ENCODE peak calls at places on chromosomes 3 and 15, in eight cellular contexts. T, H, E, Y, W, X, U and F are unnamed samples. For H3K36me3 and H3K4me1, the result is how much of the 10 kb centered on the place peaks cover.

GRCh38 chr3:324423-324822 is 127.9 kb downstream of the CHL1 start:
- DNase-seq in U (no peak), E (no peak), Y (no peak), H (no peak), W (no peak), X (no peak), T (no peak), F (no peak)

GRCh38 chr3:151037746-151038145 is 47.7 kb upstream of the MED12L start:
- DNase-seq in E (no peak), T (no peak), Y (peak), H (no peak), U (no peak), W (peak), X (peak), F (no peak)

GRCh38 chr3:138334608-138335007 is 5.0 kb upstream of the NME9 start:
- DNase-seq in H (no peak), X (no peak), W (no peak), E (no peak), Y (no peak), T (no peak), U (no peak), F (no peak)

GRCh38 chr3:179482857-179483256 is 31.6 kb upstream of the GNB4 start:
- DNase-seq in X (no peak), Y (no peak), W (no peak), E (no peak), T (no peak), U (no peak), H (no peak), F (no peak)

GRCh38 chr3:124032881-124033359 is 41.0 kb upstream of the ROPN1 start:
- DNase-seq in E (peak), W (peak), Y (peak), T (peak), U (peak), H (peak), X (peak), F (peak)

GRCh38 chr3:160704006-160704405 is 27.0 kb downstream of the ARL14 start:
- DNase-seq in T (no peak), Y (no peak), X (no peak), E (no peak), U (no peak), H (no peak), W (peak), F (no peak)

GRCh38 chr3:55588120-55588765 is 101.1 kb upstream of the WNT5A start:
- DNase-seq in W (no peak), X (no peak), E (no peak), H (no peak), T (no peak), Y (no peak), U (no peak), F (no peak)

GRCh38 chr3:10360478-10360877 is 39.6 kb upstream of the SEC13 start:
- DNase-seq in E (no peak), T (no peak), W (no peak), X (no peak), H (no peak), U (no peak), Y (no peak), F (no peak)

GRCh38 chr15:84653584-84653909 is 536 bp downstream of the WDR73 start:
- DNase-seq in T (no peak), U (peak), H (no peak), Y (no peak), E (no peak), X (no peak), W (no peak), F (no peak)

GRCh38 chr15:80777137-80777536 is 2.0 kb upstream of the CEMIP start:
- DNase-seq in X (peak), Y (no peak), U (no peak), E (no peak), T (no peak), H (no peak), W (peak), F (no peak)

GRCh38 chr3:72177075-72178050 is 392.4 kb upstream of the PROK2 start:
- DNase-seq in U (no peak), T (no peak), E (no peak), H (peak), W (peak), X (peak), Y (peak), F (no peak)

GRCh38 chr3:33060609-33061337 is 36.2 kb downstream of the GLB1 start:
- DNase-seq in H (no peak), T (no peak), Y (no peak), E (no peak), W (no peak), U (no peak), X (no peak), F (no peak)
- H3K36me3 ChIP-seq in H (under half), T (under half), Y (under half), E (under half), W (under half), U (under half), X (under half), F (under half)

DNA sequence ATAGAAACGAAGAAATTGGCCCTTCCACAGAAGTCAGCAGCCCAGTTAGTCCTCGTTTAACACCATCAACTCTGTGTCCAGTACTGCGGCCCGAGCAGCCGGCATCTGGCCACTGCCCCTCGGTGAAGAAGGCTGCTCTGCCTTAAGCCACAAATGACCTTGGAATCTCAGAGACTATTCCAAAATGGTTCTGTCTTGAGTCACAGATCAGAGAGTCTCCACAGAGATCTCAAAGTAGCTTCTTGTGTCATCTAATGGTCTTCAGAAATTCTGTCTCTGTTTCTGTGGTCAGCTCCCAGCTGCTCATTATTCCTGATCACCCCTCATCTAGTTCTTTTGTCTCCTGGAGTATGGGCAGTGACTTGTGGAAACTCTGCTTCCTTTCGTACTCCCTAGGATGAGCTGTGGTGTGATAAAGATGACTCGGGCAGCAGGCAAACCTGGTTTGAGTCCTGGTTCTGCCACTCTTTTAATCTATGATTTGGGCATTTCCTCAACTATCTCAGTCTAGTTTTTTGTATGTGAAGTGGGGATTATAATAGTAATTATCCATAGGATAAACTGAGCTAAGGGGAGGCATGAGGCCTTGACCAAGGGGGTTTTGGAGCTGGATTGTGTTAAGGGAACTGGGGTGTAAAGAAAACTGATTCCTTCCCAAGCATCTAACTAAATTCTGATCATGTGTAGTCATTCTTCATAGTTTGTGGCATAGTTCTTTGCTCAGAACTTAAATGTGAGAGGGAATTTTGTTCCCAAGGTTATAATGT is 22.6 kb downstream of the CRTC3 start:
- DNase-seq in T (no peak), X (no peak), U (no peak), H (no peak), E (no peak), Y (no peak), W (peak), F (no peak)
- H3K27ac ChIP-seq in T (no peak), X (peak), U (peak), H (peak), E (no peak), Y (peak), W (peak), F (no peak)

GRCh38 chr3:56787258-56787777 is 14.4 kb downstream of the ARHGEF3 start:
- DNase-seq in Y (no peak), H (no peak), W (no peak), T (no peak), U (no peak), X (no peak), E (no peak), F (no peak)

GRCh38 chr3:56785499-56785898 is 16.2 kb downstream of the ARHGEF3 start:
- DNase-seq in U (no peak), Y (no peak), H (no peak), X (no peak), E (no peak), T (no peak), W (no peak), F (no peak)

GRCh38 chr3:56790016-56790950 is 11.5 kb downstream of the ARHGEF3 start:
- DNase-seq in U (no peak), X (no peak), W (no peak), T (peak), Y (peak), H (no peak), E (no peak), F (peak)

GRCh38 chr3:56787784-56788256 is 13.9 kb downstream of the ARHGEF3 start:
- DNase-seq in H (no peak), X (no peak), E (no peak), U (no peak), Y (no peak), W (no peak), T (no peak), F (peak)

GRCh38 chr3:56788506-56788905 is 13.2 kb downstream of the ARHGEF3 start:
- DNase-seq in Y (no peak), H (no peak), U (no peak), X (no peak), E (no peak), T (no peak), W (no peak), F (no peak)
- H3K4me1 ChIP-seq in Y (half or more), H (under half), U (under half), X (under half), E (under half), T (under half), W (under half), F (half or more)

GRCh38 chr3:30241721-30242120 is 364.7 kb upstream of the TGFBR2 start:
- DNase-seq in E (no peak), W (peak), X (no peak), T (no peak), Y (no peak), U (no peak), H (no peak), F (no peak)
- H3K36me3 ChIP-seq in E (under half), W (under half), X (under half), T (under half), Y (under half), U (under half), H (under half), F (under half)

DNA sequence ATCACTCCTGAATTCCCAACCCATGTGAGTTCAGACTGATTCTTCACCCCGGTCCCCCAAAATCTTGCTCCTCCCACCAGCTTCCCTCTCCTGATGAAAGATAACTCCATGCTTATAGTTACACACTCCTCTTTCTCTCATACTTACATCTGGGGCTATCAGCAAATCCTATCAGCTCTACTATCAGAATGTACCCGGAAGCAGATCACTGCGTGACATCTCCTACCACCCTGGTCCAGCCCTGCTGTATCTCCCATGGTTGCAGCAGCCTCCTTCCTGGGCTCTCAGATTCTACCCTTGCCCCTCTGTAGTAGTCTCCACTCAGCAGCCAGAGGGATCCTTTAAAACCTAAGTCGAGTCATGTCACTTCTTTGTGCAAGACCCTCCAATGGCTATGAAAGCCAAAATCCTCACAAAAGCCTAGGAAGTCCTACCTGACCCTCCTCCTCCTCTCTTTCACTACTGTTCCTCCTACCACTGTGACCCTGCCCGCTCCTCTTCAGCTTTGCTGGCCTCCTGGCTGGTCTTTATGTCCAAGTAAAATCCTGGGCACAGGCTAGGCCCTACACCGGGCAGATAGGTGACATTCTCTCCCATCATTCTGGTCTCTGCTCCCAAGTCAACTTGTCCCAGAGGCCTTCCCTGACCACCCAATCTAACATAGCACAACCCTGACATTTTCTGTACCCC is 16.2 kb downstream of the XIRP1 start:
- DNase-seq in T (peak), H (no peak), U (no peak), E (no peak), W (no peak), X (no peak), Y (no peak), F (no peak)
- H3K27ac ChIP-seq in T (no peak), H (no peak), U (no peak), E (peak), W (no peak), X (peak), Y (no peak), F (no peak)

GRCh38 chr15:68793776-68794175 is 26.9 kb downstream of the ANP32A start:
- DNase-seq in X (no peak), H (no peak), E (no peak), U (no peak), Y (no peak), T (no peak), W (no peak), F (no peak)

GRCh38 chr15:68792901-68793766 is 27.6 kb downstream of the ANP32A start:
- DNase-seq in T (peak), U (no peak), X (no peak), H (no peak), W (no peak), E (peak), Y (peak), F (no peak)

GRCh38 chr15:68795298-68795848 is 25.3 kb downstream of the ANP32A start:
- DNase-seq in E (peak), X (peak), Y (peak), T (peak), U (no peak), W (peak), H (peak), F (peak)

GRCh38 chr15:68794869-68795268 is 25.8 kb downstream of the ANP32A start:
- DNase-seq in E (no peak), Y (no peak), X (no peak), T (no peak), U (no peak), H (no peak), W (no peak), F (no peak)

DNA sequence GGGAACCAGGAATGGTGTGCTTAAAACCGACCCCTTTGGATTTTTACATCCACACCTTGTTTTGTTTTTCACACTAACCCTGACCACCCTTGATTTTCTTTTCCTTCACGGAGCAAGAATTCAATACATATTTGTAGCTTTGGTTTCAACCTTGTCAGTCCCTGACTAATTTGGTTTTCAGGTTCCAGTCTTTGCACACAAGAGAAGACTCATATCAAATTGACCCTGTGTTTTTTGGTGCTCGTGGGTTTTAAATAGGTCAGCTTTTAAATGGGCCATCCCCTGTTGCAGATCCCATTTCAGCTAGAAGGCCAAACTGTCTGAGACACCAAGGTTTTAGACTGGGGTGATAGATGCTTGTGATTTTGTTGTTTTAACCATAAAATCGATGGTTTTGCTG is 26.4 kb downstream of the ANP32A start:
- DNase-seq in U (no peak), X (no peak), E (no peak), T (no peak), Y (no peak), W (no peak), H (no peak), F (no peak)
- H3K4me1 ChIP-seq in U (under half), X (under half), E (half or more), T (half or more), Y (half or more), W (under half), H (under half), F (half or more)

DNA sequence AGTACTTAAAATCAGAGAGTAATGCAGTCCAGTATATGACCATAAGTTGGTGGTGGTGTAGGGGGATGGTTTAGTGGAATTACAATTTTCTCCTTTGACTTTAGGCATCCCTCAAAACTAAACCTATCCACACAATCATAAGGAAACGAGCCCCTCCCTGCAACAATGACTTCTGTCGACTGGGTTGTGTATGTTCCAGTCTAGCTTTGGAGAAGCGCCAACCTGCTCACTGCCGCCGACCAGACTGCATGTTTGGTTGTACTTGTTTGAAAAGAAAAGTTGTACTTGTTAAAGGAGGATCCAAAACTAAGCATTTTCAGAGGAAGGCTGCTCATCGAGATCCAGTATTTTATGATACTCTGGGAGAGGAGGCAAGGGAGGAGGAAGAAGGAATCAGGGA is 52.8 kb downstream of the MGA start:
- DNase-seq in W (peak), E (no peak), T (no peak), Y (peak), H (no peak), X (no peak), U (no peak), F (no peak)
- H3K36me3 ChIP-seq in W (under half), E (under half), T (half or more), Y (under half), H (under half), X (under half), U (under half), F (under half)

GRCh38 chr3:159280792-159281191 is 478.9 kb downstream of the MFSD1 start:
- DNase-seq in E (no peak), U (no peak), Y (no peak), W (no peak), X (no peak), T (no peak), H (no peak), F (no peak)
- H3K27ac ChIP-seq in E (no peak), U (no peak), Y (no peak), W (no peak), X (no peak), T (no peak), H (no peak), F (no peak)

DNA sequence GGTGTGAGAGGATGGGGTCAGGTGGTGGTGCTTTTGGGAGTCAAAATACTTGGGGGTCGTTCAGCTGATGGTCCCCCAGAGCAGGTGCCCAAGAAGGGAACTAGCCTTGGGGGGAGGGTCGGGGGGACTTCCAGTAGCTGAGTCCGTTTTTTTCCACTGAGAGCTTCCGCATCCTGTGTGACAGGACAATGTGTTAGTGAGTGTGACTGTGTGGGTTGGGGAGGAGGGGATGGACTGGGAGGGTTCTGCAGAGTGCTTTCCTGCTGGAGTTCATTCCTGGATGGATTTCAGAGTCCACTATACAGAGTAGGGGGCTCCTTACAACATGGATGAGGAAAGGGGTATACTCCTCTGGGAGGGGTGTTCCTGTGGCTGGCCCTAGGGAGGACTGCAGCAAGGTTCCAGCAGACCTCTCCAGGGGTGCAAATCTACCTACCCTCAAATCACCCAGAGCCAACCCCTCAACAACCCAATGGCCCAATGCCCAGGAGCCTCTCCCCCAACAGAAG is 601 bp upstream of the HYAL2 start:
- DNase-seq in U (no peak), Y (peak), X (no peak), W (no peak), E (no peak), H (no peak), T (no peak), F (no peak)
- H3K4me1 ChIP-seq in U (under half), Y (half or more), X (under half), W (under half), E (under half), H (under half), T (under half), F (under half)